ENCODE peak calls at places on chromosomes 5 and 9, in six cellular contexts. I is K562, L is HCT116, O is SK-N-SH, C is HepG2, R is H1. T is an unnamed sample.
A peak's percentile ranks its signal among the peaks of the same experiment; 100 is the strongest.

GRCh38 chr5:143412656-143413342 is 9.3 kb upstream of the NR3C1 start:
- DNase-seq in I (no peak), L (no peak), O (no peak), C (no peak), R (no peak), T (no peak)

GRCh38 chr9:125805057-125805456 is 57.9 kb downstream of the PBX3 start:
- DNase-seq in I (no peak), L (no peak), O (no peak), C (no peak), R (no peak), T (no peak)

GRCh38 chr5:134255418-134256150 is 29.7 kb upstream of the PPP2CA start:
- DNase-seq in I (no peak), L (no peak), O (no peak), C (no peak), R (no peak), T (no peak)

GRCh38 chr9:13427587-13427986 is 148.1 kb upstream of the MPDZ start:
- DNase-seq in I (peak; percentile 11), L (no peak), O (peak; percentile 30), C (peak; percentile 14), R (no peak), T (peak; percentile 59)

GRCh38 chr9:33782395-33783152 is 12.8 kb upstream of the PRSS3 start:
- DNase-seq in I (no peak), L (no peak), O (no peak), C (no peak), R (no peak), T (no peak)

GRCh38 chr9:83413367-83413766 is 124.8 kb downstream of the FRMD3 start:
- DNase-seq in I (no peak), L (no peak), O (no peak), C (no peak), R (no peak), T (no peak)

GRCh38 chr5:16819522-16820167 is 116.4 kb downstream of the MYO10 start:
- DNase-seq in I (no peak), L (no peak), O (no peak), C (no peak), R (no peak), T (no peak)

GRCh38 chr5:121189569-121190305 is 661.9 kb upstream of the FTMT start:
- DNase-seq in I (no peak), L (no peak), O (peak; percentile 6), C (no peak), R (no peak), T (peak; percentile 30)

GRCh38 chr9:93059097-93059959 is 827 bp downstream of the SUSD3 start:
- DNase-seq in I (peak; percentile 66), L (no peak), O (no peak), C (no peak), R (no peak), T (peak; percentile 32)

GRCh38 chr5:150317048-150318003 is 14.6 kb upstream of the ARSI start:
- DNase-seq in I (peak; percentile 31), L (peak; percentile 67), O (peak; percentile 63), C (peak; percentile 86), R (no peak), T (no peak)

GRCh38 chr5:74095871-74096270 is 469.9 kb downstream of the ARHGEF28 start:
- DNase-seq in I (no peak), L (no peak), O (no peak), C (no peak), R (no peak), T (no peak)

GRCh38 chr5:62457071-62457470 is 44.5 kb downstream of the IPO11 start:
- DNase-seq in I (no peak), L (no peak), O (no peak), C (no peak), R (no peak), T (no peak)

GRCh38 chr5:52491071-52491828 is 296.5 kb upstream of the ITGA1 start:
- DNase-seq in I (no peak), L (no peak), O (no peak), C (no peak), R (no peak), T (no peak)

GRCh38 chr9:34332370-34332964 is 3.1 kb downstream of the NUDT2 start:
- DNase-seq in I (peak; percentile 14), L (peak; percentile 28), O (peak; percentile 46), C (peak; percentile 60), R (no peak), T (peak; percentile 9)

GRCh38 chr5:178068293-178068692 is 45.0 kb upstream of the N4BP3 start:
- DNase-seq in I (no peak), L (no peak), O (peak; percentile 50), C (no peak), R (no peak), T (no peak)

GRCh38 chr5:135203593-135204036 is 169.6 kb upstream of the PITX1 start:
- DNase-seq in I (peak; percentile 49), L (no peak), O (no peak), C (peak; percentile 45), R (no peak), T (no peak)

GRCh38 chr5:176748967-176749935 is 61.1 kb upstream of the UNC5A start:
- DNase-seq in I (no peak), L (no peak), O (no peak), C (no peak), R (peak; percentile 41), T (no peak)

GRCh38 chr9:114898741-114899140 is 31.6 kb downstream of the TNFSF8 start:
- DNase-seq in I (no peak), L (no peak), O (no peak), C (no peak), R (no peak), T (no peak)

GRCh38 chr9:13083973-13084528 is 195.4 kb downstream of the MPDZ start:
- DNase-seq in I (no peak), L (no peak), O (no peak), C (no peak), R (no peak), T (no peak)

GRCh38 chr5:82855000-82855399 is 222.2 kb downstream of the TMEM167A start:
- DNase-seq in I (no peak), L (no peak), O (no peak), C (no peak), R (no peak), T (no peak)

GRCh38 chr5:101678494-101679193 is 617.4 kb downstream of the SLCO4C1 start:
- DNase-seq in I (peak; percentile 18), L (peak; percentile 59), O (peak; percentile 43), C (peak; percentile 52), R (peak; percentile 92), T (peak; percentile 9)

GRCh38 chr5:36744678-36745659 is 131.6 kb upstream of the NIPBL start:
- DNase-seq in I (peak; percentile 66), L (peak; percentile 76), O (peak; percentile 83), C (peak; percentile 54), R (peak; percentile 93), T (peak; percentile 97)
- TF ChIP-seq JUND in I (no peak), L (peak; percentile 19), O (no peak), C (no peak), R (no peak), T (peak; percentile 43)

GRCh38 chr5:159061834-159062530 is 37.7 kb downstream of the EBF1 start:
- DNase-seq in I (no peak), L (no peak), O (peak; percentile 46), C (no peak), R (peak; percentile 60), T (no peak)

GRCh38 chr5:159059722-159060121 is 40.0 kb downstream of the EBF1 start:
- DNase-seq in I (no peak), L (no peak), O (no peak), C (no peak), R (no peak), T (no peak)

GRCh38 chr5:159058928-159059636 is 40.6 kb downstream of the EBF1 start:
- DNase-seq in I (no peak), L (no peak), O (no peak), C (no peak), R (no peak), T (no peak)

GRCh38 chr5:159057426-159057825 is 42.3 kb downstream of the EBF1 start:
- DNase-seq in I (no peak), L (no peak), O (no peak), C (no peak), R (no peak), T (no peak)

DNA sequence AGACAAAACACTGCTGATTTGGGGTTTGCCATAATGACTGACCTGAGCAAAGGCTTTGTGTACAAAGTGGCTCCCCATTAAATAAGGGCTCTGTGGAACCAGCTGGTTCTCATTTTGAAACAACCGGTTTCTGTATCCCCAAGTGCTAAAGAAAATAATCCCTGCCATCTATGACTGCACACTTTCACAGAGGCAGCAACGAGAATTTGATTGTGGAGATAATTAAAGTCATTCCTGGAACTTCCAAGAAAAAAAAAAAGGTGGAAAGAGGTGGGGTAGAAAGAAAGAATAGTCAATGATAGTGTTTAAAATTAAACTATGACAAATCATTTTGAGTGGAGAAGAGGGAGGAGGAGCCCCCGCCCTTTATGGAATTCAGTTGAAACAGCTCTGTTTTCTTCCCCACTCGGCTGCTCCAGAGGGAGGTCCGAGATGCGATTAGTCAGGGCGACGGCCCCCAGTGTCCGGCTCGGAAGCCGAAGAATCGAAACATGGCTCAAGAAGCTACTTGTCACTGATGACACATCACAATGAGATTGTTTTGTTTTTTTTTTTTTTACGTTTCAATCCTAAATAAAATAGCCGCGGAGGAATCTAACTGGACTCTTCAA is 38.4 kb downstream of the EBF1 start:
- DNase-seq in I (peak; percentile 11), L (no peak), O (peak; percentile 41), C (no peak), R (no peak), T (peak; percentile 11)
- TF ChIP-seq JUND in I (no peak), L (no peak), O (no peak), C (no peak), R (no peak), T (no peak)

GRCh38 chr5:77211691-77212047 is 1.2 kb downstream of the PDE8B start:
- DNase-seq in I (no peak), L (no peak), O (no peak), C (no peak), R (no peak), T (no peak)

GRCh38 chr5:77208507-77209163 is 1.8 kb upstream of the PDE8B start:
- DNase-seq in I (no peak), L (no peak), O (no peak), C (no peak), R (no peak), T (no peak)

GRCh38 chr5:77211013-77211690 is 672 bp downstream of the PDE8B start:
- DNase-seq in I (no peak), L (no peak), O (peak; percentile 79), C (no peak), R (peak; percentile 65), T (peak; percentile 57)

GRCh38 chr5:77209495-77210090 is 887 bp upstream of the PDE8B start:
- DNase-seq in I (no peak), L (no peak), O (no peak), C (no peak), R (no peak), T (no peak)

GRCh38 chr5:77210091-77211012 is at the start of gene PDE8B:
- DNase-seq in I (no peak), L (no peak), O (peak; percentile 81), C (no peak), R (peak; percentile 63), T (no peak)
- TF ChIP-seq JUND in I (no peak), L (no peak), O (no peak), C (no peak), R (no peak), T (no peak)

DNA sequence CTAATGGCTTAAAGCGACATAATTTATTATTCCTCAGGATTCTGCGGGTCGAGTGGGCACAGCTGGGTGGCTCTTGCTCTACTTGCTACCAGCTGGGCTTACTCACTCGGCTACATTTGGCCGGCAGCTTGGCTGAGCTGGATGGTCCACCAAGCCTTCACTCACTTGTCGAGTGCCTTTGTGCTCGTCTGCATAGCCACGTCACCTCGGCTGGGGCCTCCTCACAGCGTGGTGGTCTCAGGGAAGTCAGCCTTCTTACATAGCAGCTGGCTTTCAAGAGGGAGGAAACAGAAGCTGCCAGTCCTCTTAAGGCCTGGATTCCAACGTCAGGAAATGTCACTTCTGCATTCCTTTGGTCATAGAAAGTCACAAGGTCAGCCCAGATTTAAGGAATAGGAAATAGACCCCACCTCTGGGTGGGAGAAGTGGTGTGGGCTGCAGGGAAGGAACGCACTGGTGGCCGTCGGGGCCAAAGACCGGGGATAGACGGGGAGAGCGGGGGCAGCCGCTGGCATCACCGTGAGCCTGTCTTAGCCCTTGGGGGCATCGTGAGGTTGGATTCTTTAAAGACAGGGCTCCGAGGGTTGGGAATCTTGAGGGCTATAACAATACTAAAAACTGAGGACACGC is 75.0 kb upstream of the RUFY1 start:
- DNase-seq in I (no peak), L (no peak), O (no peak), C (no peak), R (no peak), T (no peak)
- TF ChIP-seq JUND in I (no peak), L (no peak), O (no peak), C (no peak), R (no peak), T (no peak)

T was measured in T47D.